ENCODE peak calls at places on chromosomes 3 and 15, in six cellular contexts. O is activated naive CD4-positive, alpha-beta T cell treated with Interleukin-2 at 50 U/mL for 16 hours; P is fibroblast of lung; A is CD4-positive, alpha-beta memory T cell; E is non-pigmented ciliary epithelial cell; I is esophagus squamous epithelium. B is an unnamed sample.
A peak's percentile ranks its signal among the peaks of the same experiment; 100 is the strongest.

GRCh38 chr3:126512026-126512425 is 5.5 kb downstream of the UROC1 start:
- DNase-seq in I (no peak), P (no peak), E (no peak), O (no peak), A (no peak), B (no peak)

GRCh38 chr3:177330771-177331170 is 133.5 kb upstream of the TBL1XR1 start:
- DNase-seq in I (no peak), A (no peak), O (no peak), P (no peak), E (no peak), B (no peak)

GRCh38 chr15:68500363-68501317 is 68.7 kb upstream of the ITGA11 start:
- DNase-seq in I (no peak), E (no peak), A (no peak), P (no peak), O (no peak), B (no peak)

GRCh38 chr15:78996876-78997275 is 52.0 kb upstream of the CTSH start:
- DNase-seq in E (no peak), O (no peak), A (no peak), P (peak; percentile 36), I (no peak), B (no peak)

GRCh38 chr3:100089802-100090668 is 24.3 kb downstream of the FILIP1L start:
- DNase-seq in P (peak; percentile 70), O (peak; percentile 17), A (no peak), E (no peak), I (no peak), B (no peak)

GRCh38 chr3:108862865-108863798 is 40.5 kb downstream of the TRAT1 start:
- DNase-seq in P (peak; percentile 89), A (peak; percentile 20), I (no peak), O (peak; percentile 12), E (peak; percentile 51), B (no peak)

GRCh38 chr3:43391621-43392020 is 105.3 kb downstream of the SNRK start:
- DNase-seq in I (no peak), E (no peak), A (no peak), O (no peak), P (no peak), B (no peak)

GRCh38 chr3:43857361-43858051 is 166.8 kb downstream of the ABHD5 start:
- DNase-seq in I (no peak), O (no peak), A (no peak), E (no peak), P (peak; percentile 39), B (no peak)

GRCh38 chr3:194905696-194906095 is 220.0 kb downstream of the FAM43A start:
- DNase-seq in P (peak; percentile 79), E (peak; percentile 54), A (no peak), I (no peak), O (no peak), B (no peak)

GRCh38 chr3:122555275-122556071 is 8.6 kb downstream of the PARP9 start:
- DNase-seq in A (no peak), P (peak; percentile 64), I (no peak), O (no peak), E (no peak), B (no peak)

GRCh38 chr3:182925944-182926337 is 54.4 kb downstream of the DCUN1D1 start:
- DNase-seq in A (no peak), O (no peak), P (no peak), I (no peak), E (no peak), B (no peak)

B was measured in naive B cell.